ENCODE peak calls at places on chromosomes 6 and 20, in eight cellular contexts. N is mucosa of descending colon, F is astrocyte of the spinal cord, E is foreskin fibroblast, T is K562, B is brain microvascular endothelial cell, G is HCT116, U is pancreas. I is an unnamed sample.

GRCh38 chr6:88013554-88013953 is 34.1 kb upstream of the SPACA1 start:
- DNase-seq in B (no peak), F (no peak), T (peak; percentile 7), N (no peak), E (no peak), G (no peak), U (no peak), I (no peak)

GRCh38 chr6:169886631-169887227 is 135.3 kb downstream of the ERMARD start:
- DNase-seq in G (no peak), E (no peak), N (no peak), T (peak; percentile 53), U (peak; percentile 31), F (no peak), B (no peak), I (no peak)

GRCh38 chr6:68958327-68958726 is 323.2 kb downstream of the ADGRB3 start:
- DNase-seq in U (no peak), F (no peak), B (no peak), G (no peak), T (no peak), E (peak; percentile 1), N (no peak), I (no peak)

GRCh38 chr6:135210632-135211305 is 29.7 kb downstream of the MYB start:
- DNase-seq in U (no peak), T (no peak), G (no peak), N (no peak), E (no peak), F (no peak), B (no peak), I (no peak)

GRCh38 chr6:106339334-106340029 is 13.9 kb upstream of the ATG5 start:
- DNase-seq in E (peak; percentile 89), B (peak; percentile 80), T (peak; percentile 58), N (no peak), G (peak; percentile 57), F (peak; percentile 69), U (no peak), I (peak; percentile 11)

GRCh38 chr6:132763269-132763668 is 5.6 kb upstream of the VNN2 start:
- DNase-seq in F (no peak), G (no peak), E (peak; percentile 2), U (no peak), T (no peak), N (no peak), B (no peak), I (no peak)

GRCh38 chr6:72580281-72580940 is 41.5 kb upstream of the KCNQ5 start:
- DNase-seq in B (peak; percentile 76), U (no peak), E (peak; percentile 89), N (no peak), G (peak; percentile 31), F (peak; percentile 79), T (peak; percentile 52), I (peak; percentile 72)

GRCh38 chr20:34473262-34473883 is 42.8 kb upstream of the DYNLRB1 start:
- DNase-seq in G (peak; percentile 48), B (peak; percentile 43), N (no peak), F (peak; percentile 23), T (peak; percentile 45), U (no peak), E (peak; percentile 87), I (no peak)

GRCh38 chr6:166465671-166466087 is 82.9 kb upstream of the MPC1 start:
- DNase-seq in T (peak; percentile 75), N (no peak), U (no peak), E (peak; percentile 57), B (no peak), G (no peak), F (no peak), I (no peak)

GRCh38 chr20:41482647-41483552 is 116.3 kb upstream of the EMILIN3 start:
- DNase-seq in T (no peak), E (peak; percentile 84), U (no peak), G (no peak), N (no peak), B (peak; percentile 73), F (peak; percentile 89), I (peak; percentile 45)

GRCh38 chr6:3159805-3160781 is 2.7 kb upstream of the TUBB2A start:
- DNase-seq in G (peak; percentile 33), N (peak; percentile 87), F (peak; percentile 51), T (peak; percentile 56), U (peak; percentile 80), B (no peak), E (no peak), I (no peak)

DNA sequence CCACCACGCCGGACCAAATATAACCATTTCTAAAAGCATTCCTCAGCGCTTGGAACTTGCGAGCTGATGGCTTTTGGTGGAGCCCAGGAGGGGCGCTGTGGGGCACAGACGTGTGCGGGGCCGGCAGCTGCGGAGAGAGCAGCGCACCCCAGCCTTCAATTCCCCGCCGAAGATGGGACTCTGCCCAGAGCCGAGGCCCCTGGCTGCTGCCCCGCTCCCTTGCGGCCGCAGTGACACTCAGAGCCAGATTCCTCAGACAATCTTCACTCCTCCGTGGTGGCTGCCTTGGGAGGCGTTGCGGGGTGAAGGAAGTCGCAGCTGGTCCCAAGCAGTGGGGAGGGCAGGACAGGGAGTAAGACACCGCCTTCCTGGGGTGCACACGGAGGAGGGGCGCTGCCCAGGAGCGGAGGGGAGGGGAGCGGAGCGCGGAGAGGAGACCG is 87.7 kb downstream of the TMEM242 start:
- DNase-seq in B (peak; percentile 37), T (no peak), N (peak; percentile 69), U (peak; percentile 80), G (no peak), F (peak; percentile 27), E (peak; percentile 76), I (no peak)
- TF ChIP-seq CTCF in B (peak; percentile 83), T (peak; percentile 6), N (peak; percentile 43), U (peak; percentile 44), G (no peak), F (peak; percentile 78), E (peak; percentile 62), I (peak; percentile 66)

GRCh38 chr20:14189794-14190402 is 147.5 kb downstream of the FLRT3 start:
- DNase-seq in N (no peak), F (peak; percentile 54), U (no peak), E (peak; percentile 72), T (no peak), G (peak; percentile 31), B (peak; percentile 47), I (peak; percentile 14)
- TF ChIP-seq CTCF in N (no peak), F (peak; percentile 50), U (no peak), E (peak; percentile 45), T (no peak), G (peak; percentile 57), B (peak; percentile 44), I (peak; percentile 57)

DNA sequence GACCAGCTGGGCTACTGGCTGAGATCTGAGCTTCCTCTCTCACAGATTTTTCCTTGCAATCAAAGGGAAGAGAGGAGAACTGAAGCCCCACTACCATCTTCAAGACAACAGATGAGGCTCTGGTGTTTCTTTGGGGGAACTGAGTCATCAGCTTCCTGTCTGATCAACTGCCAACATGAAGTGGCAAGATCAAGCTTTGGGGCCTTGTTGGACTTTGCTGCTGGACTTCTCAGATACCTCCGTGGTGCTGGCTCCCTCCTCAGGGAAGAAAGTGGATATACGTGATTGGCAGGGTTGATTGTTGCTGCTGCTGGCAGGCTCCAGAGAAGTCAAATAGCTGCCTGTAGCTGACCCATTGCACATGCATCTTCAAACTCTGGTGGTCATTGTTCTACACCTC is 3.6 kb upstream of the TOX2 start:
- DNase-seq in G (peak; percentile 38), E (peak; percentile 67), U (no peak), F (peak; percentile 58), B (peak; percentile 59), N (no peak), T (no peak), I (peak; percentile 59)
- TF ChIP-seq CTCF in G (peak; percentile 29), E (peak; percentile 25), U (no peak), F (peak; percentile 9), B (peak; percentile 64), N (no peak), T (no peak), I (peak; percentile 36)

GRCh38 chr6:79201935-79202334 is 32.5 kb downstream of the HMGN3 start:
- DNase-seq in U (no peak), F (no peak), B (no peak), G (no peak), T (no peak), N (no peak), E (no peak), I (no peak)

GRCh38 chr6:79196908-79197307 is 37.6 kb downstream of the HMGN3 start:
- DNase-seq in T (no peak), F (no peak), E (no peak), U (no peak), N (no peak), G (no peak), B (no peak), I (no peak)

GRCh38 chr6:79203753-79204253 is 30.7 kb downstream of the HMGN3 start:
- DNase-seq in T (no peak), B (no peak), F (no peak), U (no peak), N (no peak), G (no peak), E (no peak), I (no peak)

GRCh38 chr6:79201127-79201526 is 33.4 kb downstream of the HMGN3 start:
- DNase-seq in T (no peak), E (no peak), G (no peak), N (no peak), B (no peak), U (no peak), F (no peak), I (no peak)
- TF ChIP-seq CTCF in T (no peak), E (no peak), G (no peak), N (no peak), B (no peak), U (no peak), F (no peak), I (no peak)

DNA sequence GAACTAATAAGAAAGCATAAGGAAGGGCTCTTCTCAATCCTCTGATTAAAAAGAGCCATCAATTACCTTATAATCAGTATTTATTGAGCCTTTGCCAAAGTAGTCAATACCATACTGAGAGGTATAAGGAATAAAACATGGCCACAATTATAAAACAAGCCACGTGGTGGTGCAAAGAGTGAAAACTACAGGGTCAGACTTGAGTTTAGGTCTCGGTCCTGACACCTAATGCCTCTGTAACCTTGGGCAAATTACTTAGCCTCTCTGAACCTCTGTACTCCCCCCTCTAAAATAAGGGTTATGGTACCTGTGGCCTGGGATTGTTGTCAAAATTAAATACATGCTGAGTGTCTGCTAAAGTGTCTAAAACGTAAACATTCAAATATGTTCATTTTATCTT is 11.8 kb downstream of the TRIM10 start:
- DNase-seq in N (no peak), E (no peak), T (peak; percentile 30), F (no peak), G (no peak), U (no peak), B (no peak), I (no peak)
- TF ChIP-seq CTCF in N (no peak), E (no peak), T (no peak), F (no peak), G (no peak), U (no peak), B (no peak), I (no peak)